ENCODE peak calls at places on chromosomes 5 and 9, in four cellular contexts. J is GM12878, W is H1, A is K562. Z is an unnamed sample.

GRCh38 chr9:116594552-116594951 is 92.6 kb upstream of the TRIM32 start:
- DNase-seq in W (no peak), A (no peak), J (no peak), Z (peak)

GRCh38 chr9:91943876-91944470 is 6.1 kb downstream of the ROR2 start:
- DNase-seq in A (no peak), J (no peak), W (no peak), Z (no peak)

GRCh38 chr9:18447131-18447530 is 26.8 kb upstream of the ADAMTSL1 start:
- DNase-seq in J (no peak), A (no peak), W (no peak), Z (no peak)

GRCh38 chr5:119578937-119579336 is 50.4 kb upstream of the FAM170A start:
- DNase-seq in J (no peak), A (peak), W (no peak), Z (peak)

GRCh38 chr9:126307306-126308061 is 19.1 kb upstream of the MVB12B start:
- DNase-seq in A (no peak), J (no peak), W (no peak), Z (no peak)

GRCh38 chr5:97163790-97164285 is 19.2 kb downstream of the RIOK2 start:
- DNase-seq in W (no peak), J (no peak), A (no peak), Z (no peak)

GRCh38 chr5:43034591-43034968 is 5.5 kb downstream of the ANXA2R start:
- DNase-seq in A (no peak), W (peak), J (no peak), Z (no peak)

GRCh38 chr5:151556808-151557207 is 34.3 kb downstream of the FAT2 start:
- DNase-seq in W (no peak), A (no peak), J (no peak), Z (no peak)

GRCh38 chr5:134142088-134142487 is 27.6 kb downstream of the TCF7 start:
- DNase-seq in A (no peak), J (no peak), W (peak), Z (no peak)

GRCh38 chr5:36696059-36696673 is 89.8 kb downstream of the SLC1A3 start:
- DNase-seq in J (no peak), W (peak), A (peak), Z (peak)

GRCh38 chr5:142053434-142054253 is 40.8 kb upstream of the GNPDA1 start:
- DNase-seq in W (no peak), A (no peak), J (no peak), Z (peak)

GRCh38 chr9:6564868-6565267 is 80.7 kb downstream of the GLDC start:
- DNase-seq in J (no peak), W (no peak), A (no peak), Z (no peak)

GRCh38 chr5:132704875-132705274 is 31.1 kb downstream of the IL4 start:
- DNase-seq in A (no peak), W (no peak), J (no peak), Z (no peak)

GRCh38 chr5:122385286-122385685 is 73.2 kb downstream of the SNCAIP start:
- DNase-seq in W (no peak), J (no peak), A (no peak), Z (no peak)

GRCh38 chr9:110048976-110049698 is 158.8 kb downstream of the C9orf152 start:
- DNase-seq in A (no peak), W (peak), J (no peak), Z (no peak)

GRCh38 chr5:37417347-37417746 is 38.2 kb downstream of the WDR70 start:
- DNase-seq in A (no peak), W (no peak), J (no peak), Z (peak)

GRCh38 chr9:109520475-109521132 is 22.5 kb upstream of the PTPN3 start:
- DNase-seq in A (peak), J (peak), W (peak), Z (peak)

GRCh38 chr5:177023247-177023703 is 779 bp downstream of the ZNF346 start:
- DNase-seq in J (no peak), A (peak), W (no peak), Z (no peak)

DNA sequence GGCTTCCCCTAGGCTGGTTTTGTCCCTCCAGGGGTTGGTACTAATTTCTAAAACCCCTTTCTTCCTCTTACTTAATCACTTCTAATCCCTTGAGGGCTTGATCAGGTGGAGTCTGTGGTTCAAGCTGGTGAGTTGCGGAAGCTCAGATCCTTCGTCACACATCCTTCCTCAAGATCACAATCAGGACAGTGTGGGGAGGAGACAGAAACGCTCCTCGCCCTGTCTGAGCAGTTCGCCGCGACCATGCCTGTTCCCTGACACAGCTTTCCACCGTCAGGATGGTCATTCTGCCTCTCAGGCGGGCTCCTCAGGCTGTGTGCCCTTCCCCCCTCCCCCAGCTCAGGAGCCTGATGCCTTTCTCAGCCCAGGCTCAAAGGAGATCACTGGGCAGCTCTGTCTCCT is 24.3 kb downstream of the CPLX2 start:
- DNase-seq in J (peak), W (no peak), A (no peak), Z (no peak)
- TF ChIP-seq EGR1 in J (no peak), W (no peak), A (no peak), Z (no peak)

DNA sequence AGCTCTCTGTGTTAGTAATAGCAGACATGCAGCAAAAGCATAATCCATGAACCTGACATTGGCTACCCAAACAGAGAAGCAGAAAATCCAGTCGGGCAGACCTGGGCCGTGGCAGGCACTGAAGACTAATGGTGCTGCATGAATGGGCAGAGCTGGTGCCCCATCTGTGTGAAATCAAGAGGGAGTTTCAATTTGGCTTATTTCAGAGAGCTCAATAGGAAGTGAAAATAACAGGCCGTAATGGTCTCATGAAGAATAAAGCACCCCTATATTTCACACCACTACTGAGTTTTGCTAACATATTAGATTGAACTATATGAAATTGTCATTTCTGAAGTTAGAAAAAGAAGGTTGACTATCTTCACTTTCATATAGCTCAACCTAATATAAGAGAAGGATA is 149.7 kb downstream of the ENC1 start:
- DNase-seq in J (peak), A (no peak), W (no peak), Z (no peak)
- TF ChIP-seq EGR1 in J (no peak), A (no peak), W (no peak), Z (no peak)

GRCh38 chr9:101362450-101362849 is 22.4 kb downstream of the BAAT start:
- DNase-seq in A (peak), J (no peak), W (no peak), Z (no peak)

GRCh38 chr9:101367323-101367722 is 17.5 kb downstream of the BAAT start:
- DNase-seq in A (no peak), W (no peak), J (no peak), Z (no peak)

GRCh38 chr9:101369286-101369685 is 15.5 kb downstream of the BAAT start:
- DNase-seq in W (no peak), J (no peak), A (no peak), Z (no peak)

GRCh38 chr9:101366038-101366756 is 18.6 kb downstream of the BAAT start:
- DNase-seq in A (peak), J (no peak), W (no peak), Z (no peak)

GRCh38 chr9:101365181-101365580 is 19.6 kb downstream of the BAAT start:
- DNase-seq in W (no peak), J (no peak), A (no peak), Z (no peak)
- TF ChIP-seq EGR1 in W (no peak), J (no peak), A (no peak), Z (no peak)

GRCh38 chr9:9341203-9341602 is 1271.6 kb downstream of the PTPRD start:
- DNase-seq in J (no peak), A (no peak), W (no peak), Z (no peak)
- TF ChIP-seq EGR1 in J (no peak), A (no peak), W (no peak), Z (no peak)

DNA sequence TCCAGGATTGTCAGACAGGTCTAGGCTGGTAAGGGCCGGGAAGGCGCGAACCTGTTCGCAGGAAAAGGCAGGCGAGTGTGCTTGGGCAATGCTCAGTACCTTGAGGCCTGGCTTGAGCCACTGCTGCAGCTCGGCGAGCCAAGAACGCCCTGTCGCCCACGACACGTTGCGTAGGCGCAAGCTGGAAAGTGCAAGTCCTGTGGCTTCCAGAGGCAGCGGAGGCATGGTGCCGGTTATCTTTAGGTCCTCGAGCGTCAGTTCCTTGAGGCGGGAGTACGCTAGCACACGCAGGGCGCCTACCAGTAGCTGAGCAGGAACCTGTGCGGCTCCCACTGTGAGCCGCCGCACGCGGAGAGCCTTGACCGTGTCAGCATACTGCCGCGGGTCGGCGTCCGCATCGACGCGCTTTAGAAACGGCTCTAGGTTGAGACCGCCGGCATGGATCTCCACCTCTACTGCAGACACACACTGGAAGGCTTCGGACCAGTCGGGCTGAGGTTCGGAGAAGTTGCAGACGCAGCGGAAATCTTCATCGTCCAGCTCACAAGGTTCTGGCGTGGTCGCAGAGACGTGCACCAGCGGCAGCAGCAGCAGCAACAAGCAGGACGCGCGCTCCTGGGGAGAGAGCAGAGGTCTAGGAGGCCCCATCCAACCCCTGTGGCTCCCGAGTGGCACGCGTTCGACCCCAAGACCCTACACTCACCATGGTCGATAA is 452 bp downstream of the CD14 start:
- DNase-seq in W (no peak), J (no peak), A (no peak), Z (no peak)
- TF ChIP-seq EGR1 in W (no peak), J (no peak), A (no peak), Z (no peak)

GRCh38 chr9:130193531-130194405 is 21.6 kb downstream of the NCS1 start:
- DNase-seq in W (no peak), A (peak), J (no peak), Z (no peak)
- TF ChIP-seq EGR1 in W (no peak), A (no peak), J (no peak), Z (no peak)

DNA sequence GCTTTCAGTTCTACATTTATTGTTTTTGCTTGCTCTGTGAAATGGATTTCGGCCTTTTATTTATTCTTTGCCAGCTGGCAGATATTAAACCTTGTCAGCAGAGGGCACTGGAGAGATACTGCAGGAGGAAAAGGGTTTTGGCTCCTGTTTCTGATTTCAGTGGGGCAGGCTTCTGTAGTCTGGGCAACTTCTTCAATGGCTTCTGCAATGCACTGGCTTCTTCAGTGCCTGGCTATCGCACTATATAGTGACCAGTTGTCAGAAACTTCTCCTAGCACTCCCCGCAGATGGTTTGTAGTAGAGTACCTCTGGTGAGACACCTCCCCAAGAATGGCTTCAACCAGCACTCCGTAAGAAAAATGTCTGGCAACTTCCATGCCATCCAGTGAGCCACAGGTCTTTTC is 3.2 kb upstream of the NFX1 start:
- DNase-seq in J (no peak), W (peak), A (no peak), Z (peak)
- TF ChIP-seq EGR1 in J (no peak), W (no peak), A (no peak), Z (no peak)

Z was measured in HCT116.